ENCODE peak calls at places on chromosome 17, in ten cellular contexts. One of them, this sample, is unnamed.

GRCh38 chr17:4807534-4808377 is 804 bp downstream of the PLD2 start:
- DNase-seq in pancreas: peak; percentile 61
- DNase-seq in tibial artery: no peak
- DNase-seq in thoracic aorta: no peak
- DNase-seq in heart right ventricle: no peak
- DNase-seq in heart left ventricle: no peak
- DNase-seq in spleen: no peak
- DNase-seq in sigmoid colon: no peak
- DNase-seq in HCT116: no peak
- DNase-seq in OCI-LY7: no peak
- DNase-seq in this sample: peak; percentile 6

GRCh38 chr17:40307691-40308289 is 1.2 kb upstream of the RARA start:
- DNase-seq in pancreas: no peak
- DNase-seq in tibial artery: no peak
- DNase-seq in thoracic aorta: no peak
- DNase-seq in heart right ventricle: no peak
- DNase-seq in heart left ventricle: no peak
- DNase-seq in spleen: peak; percentile 83
- DNase-seq in sigmoid colon: peak; percentile 62
- DNase-seq in HCT116: no peak
- DNase-seq in OCI-LY7: no peak
- DNase-seq in this sample: peak; percentile 67

GRCh38 chr17:35866356-35866950 is 2.2 kb downstream of the HEATR9 start:
- DNase-seq in pancreas: no peak
- DNase-seq in tibial artery: no peak
- DNase-seq in thoracic aorta: no peak
- DNase-seq in heart right ventricle: no peak
- DNase-seq in heart left ventricle: no peak
- DNase-seq in spleen: no peak
- DNase-seq in sigmoid colon: no peak
- DNase-seq in HCT116: no peak
- DNase-seq in OCI-LY7: no peak
- DNase-seq in this sample: peak; percentile 55

GRCh38 chr17:35747540-35748017 is 5.5 kb downstream of the GAS2L2 start:
- DNase-seq in pancreas: peak; percentile 87
- DNase-seq in tibial artery: peak; percentile 81
- DNase-seq in thoracic aorta: peak; percentile 43
- DNase-seq in heart right ventricle: peak; percentile 79
- DNase-seq in heart left ventricle: peak; percentile 66
- DNase-seq in spleen: peak; percentile 85
- DNase-seq in sigmoid colon: peak; percentile 88
- DNase-seq in HCT116: peak; percentile 64
- DNase-seq in OCI-LY7: peak; percentile 79
- DNase-seq in this sample: peak; percentile 88

GRCh38 chr17:49738456-49739163 is 25.3 kb downstream of the FAM117A start:
- DNase-seq in pancreas: no peak
- DNase-seq in tibial artery: no peak
- DNase-seq in thoracic aorta: no peak
- DNase-seq in heart right ventricle: no peak
- DNase-seq in heart left ventricle: no peak
- DNase-seq in spleen: peak; percentile 79
- DNase-seq in sigmoid colon: no peak
- DNase-seq in HCT116: no peak
- DNase-seq in OCI-LY7: no peak
- DNase-seq in this sample: no peak

GRCh38 chr17:9202572-9202971 is 181.3 kb downstream of the NTN1 start:
- DNase-seq in pancreas: no peak
- DNase-seq in tibial artery: no peak
- DNase-seq in thoracic aorta: no peak
- DNase-seq in heart right ventricle: no peak
- DNase-seq in heart left ventricle: no peak
- DNase-seq in spleen: no peak
- DNase-seq in sigmoid colon: no peak
- DNase-seq in HCT116: no peak
- DNase-seq in OCI-LY7: no peak
- DNase-seq in this sample: no peak

GRCh38 chr17:31254654-31255053 is 42.4 kb downstream of the OMG start:
- DNase-seq in pancreas: no peak
- DNase-seq in tibial artery: no peak
- DNase-seq in thoracic aorta: no peak
- DNase-seq in heart right ventricle: no peak
- DNase-seq in heart left ventricle: no peak
- DNase-seq in spleen: no peak
- DNase-seq in sigmoid colon: no peak
- DNase-seq in HCT116: no peak
- DNase-seq in OCI-LY7: no peak
- DNase-seq in this sample: no peak

GRCh38 chr17:71986886-71987285 is 133.9 kb upstream of the SOX9 start:
- DNase-seq in pancreas: no peak
- DNase-seq in tibial artery: no peak
- DNase-seq in thoracic aorta: no peak
- DNase-seq in heart right ventricle: no peak
- DNase-seq in heart left ventricle: no peak
- DNase-seq in spleen: no peak
- DNase-seq in sigmoid colon: no peak
- DNase-seq in HCT116: no peak
- DNase-seq in OCI-LY7: no peak
- DNase-seq in this sample: no peak

GRCh38 chr17:48374650-48375230 is 55.3 kb downstream of the SKAP1 start:
- DNase-seq in pancreas: no peak
- DNase-seq in tibial artery: peak; percentile 24
- DNase-seq in thoracic aorta: no peak
- DNase-seq in heart right ventricle: no peak
- DNase-seq in heart left ventricle: no peak
- DNase-seq in spleen: no peak
- DNase-seq in sigmoid colon: no peak
- DNase-seq in HCT116: peak; percentile 63
- DNase-seq in OCI-LY7: peak; percentile 66
- DNase-seq in this sample: peak; percentile 6

GRCh38 chr17:35807371-35808144 is 1.7 kb upstream of the TAF15 start:
- DNase-seq in pancreas: no peak
- DNase-seq in tibial artery: no peak
- DNase-seq in thoracic aorta: no peak
- DNase-seq in heart right ventricle: no peak
- DNase-seq in heart left ventricle: no peak
- DNase-seq in spleen: no peak
- DNase-seq in sigmoid colon: no peak
- DNase-seq in HCT116: no peak
- DNase-seq in OCI-LY7: no peak
- DNase-seq in this sample: no peak

GRCh38 chr17:76506408-76507328 is 5.4 kb upstream of the RHBDF2 start:
- DNase-seq in pancreas: peak; percentile 95
- DNase-seq in tibial artery: peak; percentile 82
- DNase-seq in thoracic aorta: peak; percentile 51
- DNase-seq in heart right ventricle: peak; percentile 83
- DNase-seq in heart left ventricle: peak; percentile 79
- DNase-seq in spleen: peak; percentile 96
- DNase-seq in sigmoid colon: peak; percentile 90
- DNase-seq in HCT116: peak; percentile 60
- DNase-seq in OCI-LY7: peak; percentile 90
- DNase-seq in this sample: peak; percentile 71

GRCh38 chr17:37218849-37219248 is 156.9 kb upstream of the C17orf78 start:
- DNase-seq in pancreas: no peak
- DNase-seq in tibial artery: no peak
- DNase-seq in thoracic aorta: no peak
- DNase-seq in heart right ventricle: no peak
- DNase-seq in heart left ventricle: no peak
- DNase-seq in spleen: no peak
- DNase-seq in sigmoid colon: no peak
- DNase-seq in HCT116: no peak
- DNase-seq in OCI-LY7: no peak
- DNase-seq in this sample: no peak

GRCh38 chr17:71163121-71163812 is 957.6 kb upstream of the SOX9 start:
- DNase-seq in pancreas: no peak
- DNase-seq in tibial artery: no peak
- DNase-seq in thoracic aorta: no peak
- DNase-seq in heart right ventricle: no peak
- DNase-seq in heart left ventricle: no peak
- DNase-seq in spleen: no peak
- DNase-seq in sigmoid colon: no peak
- DNase-seq in HCT116: no peak
- DNase-seq in OCI-LY7: no peak
- DNase-seq in this sample: peak; percentile 72

GRCh38 chr17:64097196-64097936 is 32.6 kb downstream of the ERN1 start:
- DNase-seq in pancreas: no peak
- DNase-seq in tibial artery: no peak
- DNase-seq in thoracic aorta: no peak
- DNase-seq in heart right ventricle: no peak
- DNase-seq in heart left ventricle: no peak
- DNase-seq in spleen: no peak
- DNase-seq in sigmoid colon: no peak
- DNase-seq in HCT116: no peak
- DNase-seq in OCI-LY7: no peak
- DNase-seq in this sample: no peak

GRCh38 chr17:77385750-77386501 is 245.2 kb downstream of the SEC14L1 start:
- DNase-seq in pancreas: no peak
- DNase-seq in tibial artery: no peak
- DNase-seq in thoracic aorta: no peak
- DNase-seq in heart right ventricle: no peak
- DNase-seq in heart left ventricle: peak; percentile 75
- DNase-seq in spleen: no peak
- DNase-seq in sigmoid colon: peak; percentile 77
- DNase-seq in HCT116: no peak
- DNase-seq in OCI-LY7: no peak
- DNase-seq in this sample: peak; percentile 54

GRCh38 chr17:309361-309888 is 43.2 kb downstream of the RPH3AL start:
- DNase-seq in pancreas: peak; percentile 50
- DNase-seq in tibial artery: no peak
- DNase-seq in thoracic aorta: no peak
- DNase-seq in heart right ventricle: no peak
- DNase-seq in heart left ventricle: peak; percentile 26
- DNase-seq in spleen: peak; percentile 54
- DNase-seq in sigmoid colon: no peak
- DNase-seq in HCT116: no peak
- DNase-seq in OCI-LY7: peak; percentile 52
- DNase-seq in this sample: peak; percentile 61

GRCh38 chr17:68539536-68540469 is 27.6 kb downstream of the PRKAR1A start:
- DNase-seq in pancreas: no peak
- DNase-seq in tibial artery: no peak
- DNase-seq in thoracic aorta: no peak
- DNase-seq in heart right ventricle: no peak
- DNase-seq in heart left ventricle: no peak
- DNase-seq in spleen: no peak
- DNase-seq in sigmoid colon: no peak
- DNase-seq in HCT116: no peak
- DNase-seq in OCI-LY7: peak; percentile 81
- DNase-seq in this sample: peak; percentile 24

GRCh38 chr17:65261682-65262636 is 124.8 kb downstream of the RGS9 start:
- DNase-seq in pancreas: no peak
- DNase-seq in tibial artery: no peak
- DNase-seq in thoracic aorta: no peak
- DNase-seq in heart right ventricle: no peak
- DNase-seq in heart left ventricle: no peak
- DNase-seq in spleen: no peak
- DNase-seq in sigmoid colon: no peak
- DNase-seq in HCT116: no peak
- DNase-seq in OCI-LY7: no peak
- DNase-seq in this sample: no peak

GRCh38 chr17:19733953-19734526 is 14.1 kb downstream of the ALDH3A1 start:
- DNase-seq in pancreas: no peak
- DNase-seq in tibial artery: no peak
- DNase-seq in thoracic aorta: no peak
- DNase-seq in heart right ventricle: no peak
- DNase-seq in heart left ventricle: no peak
- DNase-seq in spleen: no peak
- DNase-seq in sigmoid colon: no peak
- DNase-seq in HCT116: no peak
- DNase-seq in OCI-LY7: no peak
- DNase-seq in this sample: no peak

DNA sequence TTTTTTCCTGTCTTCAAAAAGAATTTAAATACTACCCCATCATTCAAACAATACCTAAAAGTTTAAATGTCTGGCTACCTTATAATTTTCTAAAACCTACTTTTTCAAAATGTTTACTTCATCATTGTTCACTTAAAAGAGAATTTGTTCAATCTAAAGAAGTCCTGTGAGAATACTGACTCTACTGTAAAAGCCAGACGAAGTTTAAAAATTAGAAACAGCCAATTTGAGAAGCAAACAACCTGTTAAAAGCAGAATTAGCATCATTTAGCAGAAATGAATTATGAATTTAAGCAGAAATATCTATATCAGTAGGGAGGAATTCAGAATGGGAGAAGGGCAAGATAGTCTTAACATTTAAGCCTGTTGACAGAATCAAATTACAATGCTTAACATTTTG is 2.1 kb downstream of the SKA2 start:
- DNase-seq in pancreas: no peak
- DNase-seq in tibial artery: no peak
- DNase-seq in thoracic aorta: no peak
- DNase-seq in heart right ventricle: no peak
- DNase-seq in heart left ventricle: no peak
- DNase-seq in spleen: no peak
- DNase-seq in sigmoid colon: no peak
- DNase-seq in HCT116: no peak
- DNase-seq in OCI-LY7: no peak
- DNase-seq in this sample: no peak
- H3K4me1 ChIP-seq in pancreas: peaks cover 9% of the 10 kb centered on the region
- H3K4me1 ChIP-seq in tibial artery: peaks cover 22% of the 10 kb centered on the region
- H3K4me1 ChIP-seq in thoracic aorta: peaks cover 8% of the 10 kb centered on the region
- H3K4me1 ChIP-seq in heart right ventricle: peaks cover 32% of the 10 kb centered on the region
- H3K4me1 ChIP-seq in heart left ventricle: peaks cover 7% of the 10 kb centered on the region
- H3K4me1 ChIP-seq in spleen: peaks cover 32% of the 10 kb centered on the region
- H3K4me1 ChIP-seq in sigmoid colon: peaks cover 19% of the 10 kb centered on the region
- H3K4me1 ChIP-seq in HCT116: peaks cover 34% of the 10 kb centered on the region
- H3K4me1 ChIP-seq in OCI-LY7: peaks cover 53% of the 10 kb centered on the region
- H3K4me1 ChIP-seq in this sample: peaks cover 17% of the 10 kb centered on the region

GRCh38 chr17:83195330-83196087 is 116.1 kb downstream of the METRNL start:
- DNase-seq in pancreas: peak; percentile 54
- DNase-seq in tibial artery: peak; percentile 79
- DNase-seq in thoracic aorta: peak; percentile 40
- DNase-seq in heart right ventricle: no peak
- DNase-seq in heart left ventricle: peak; percentile 83
- DNase-seq in spleen: peak; percentile 76
- DNase-seq in sigmoid colon: peak; percentile 69
- DNase-seq in HCT116: no peak
- DNase-seq in OCI-LY7: no peak
- DNase-seq in this sample: peak; percentile 34
- TF ChIP-seq CTCF in pancreas: no peak
- TF ChIP-seq CTCF in tibial artery: peak; percentile 63
- TF ChIP-seq CTCF in thoracic aorta: peak; percentile 50
- TF ChIP-seq CTCF in heart right ventricle: peak; percentile 21
- TF ChIP-seq CTCF in heart left ventricle: peak; percentile 4
- TF ChIP-seq CTCF in spleen: no peak
- TF ChIP-seq CTCF in sigmoid colon: no peak
- TF ChIP-seq CTCF in HCT116: no peak
- TF ChIP-seq CTCF in OCI-LY7: no peak
- TF ChIP-seq CTCF in this sample: no peak

GRCh38 chr17:80742581-80743180 is 198.0 kb downstream of the RPTOR start:
- DNase-seq in pancreas: no peak
- DNase-seq in tibial artery: no peak
- DNase-seq in thoracic aorta: no peak
- DNase-seq in heart right ventricle: no peak
- DNase-seq in heart left ventricle: no peak
- DNase-seq in spleen: no peak
- DNase-seq in sigmoid colon: no peak
- DNase-seq in HCT116: no peak
- DNase-seq in OCI-LY7: no peak
- DNase-seq in this sample: no peak
- H3K4me1 ChIP-seq in pancreas: no peaks in the 10 kb centered on the region
- H3K4me1 ChIP-seq in tibial artery: no peaks in the 10 kb centered on the region
- H3K4me1 ChIP-seq in thoracic aorta: no peaks in the 10 kb centered on the region
- H3K4me1 ChIP-seq in heart right ventricle: no peaks in the 10 kb centered on the region
- H3K4me1 ChIP-seq in heart left ventricle: no peaks in the 10 kb centered on the region
- H3K4me1 ChIP-seq in spleen: peaks cover 22% of the 10 kb centered on the region
- H3K4me1 ChIP-seq in sigmoid colon: no peaks in the 10 kb centered on the region
- H3K4me1 ChIP-seq in HCT116: no peaks in the 10 kb centered on the region
- H3K4me1 ChIP-seq in OCI-LY7: peaks cover 27% of the 10 kb centered on the region
- H3K4me1 ChIP-seq in this sample: no peaks in the 10 kb centered on the region

GRCh38 chr17:29032067-29032551 is 10.8 kb upstream of the PIPOX start:
- DNase-seq in pancreas: no peak
- DNase-seq in tibial artery: no peak
- DNase-seq in thoracic aorta: no peak
- DNase-seq in heart right ventricle: no peak
- DNase-seq in heart left ventricle: no peak
- DNase-seq in spleen: no peak
- DNase-seq in sigmoid colon: no peak
- DNase-seq in HCT116: no peak
- DNase-seq in OCI-LY7: no peak
- DNase-seq in this sample: peak; percentile 27
- TF ChIP-seq CTCF in pancreas: no peak
- TF ChIP-seq CTCF in tibial artery: no peak
- TF ChIP-seq CTCF in thoracic aorta: no peak
- TF ChIP-seq CTCF in heart right ventricle: no peak
- TF ChIP-seq CTCF in heart left ventricle: no peak
- TF ChIP-seq CTCF in spleen: no peak
- TF ChIP-seq CTCF in sigmoid colon: no peak
- TF ChIP-seq CTCF in HCT116: no peak
- TF ChIP-seq CTCF in OCI-LY7: no peak
- TF ChIP-seq CTCF in this sample: no peak

This sample was measured in cardiac muscle cell.